ENCODE peak calls at places on chromosomes 6 and 20, in six cellular contexts. U is fibroblast of lung; E is effector memory CD4-positive, alpha-beta T cell; D is heart right ventricle; B is aorta; M is neuronal stem cell. I is an unnamed sample.

GRCh38 chr6:10237284-10238043 is 177.4 kb downstream of the TFAP2A start:
- DNase-seq in U (no peak), E (no peak), B (no peak), D (no peak), M (no peak), I (no peak)

GRCh38 chr20:61896058-61896961 is 169.4 kb downstream of the TAF4 start:
- DNase-seq in D (no peak), U (peak), B (no peak), E (no peak), M (peak), I (peak)

GRCh38 chr6:47309326-47310130 is at the start of gene TNFRSF21:
- DNase-seq in D (peak), E (peak), B (peak), U (peak), M (peak), I (peak)

GRCh38 chr6:42200035-42200434 is 5.3 kb upstream of the GUCA1B start:
- DNase-seq in E (no peak), D (no peak), B (no peak), U (peak), M (no peak), I (no peak)

GRCh38 chr20:41645372-41645771 is 27.2 kb upstream of the CHD6 start:
- DNase-seq in U (no peak), E (no peak), B (no peak), D (no peak), M (no peak), I (no peak)

GRCh38 chr20:47066484-47067270 is 172.0 kb downstream of the EYA2 start:
- DNase-seq in U (peak), B (no peak), E (no peak), M (no peak), D (no peak), I (peak)

GRCh38 chr6:83096791-83097190 is 29.3 kb downstream of the DOP1A start:
- DNase-seq in E (no peak), U (no peak), B (no peak), M (no peak), D (no peak), I (no peak)

GRCh38 chr6:15153191-15153590 is 92.7 kb upstream of the JARID2 start:
- DNase-seq in M (no peak), E (no peak), U (no peak), B (no peak), D (no peak), I (no peak)

GRCh38 chr20:32333181-32333987 is 24.7 kb upstream of the ASXL1 start:
- DNase-seq in D (no peak), U (no peak), M (no peak), E (no peak), B (no peak), I (no peak)

GRCh38 chr6:136607204-136607931 is 57.1 kb upstream of the MAP7 start:
- DNase-seq in M (no peak), E (no peak), U (peak), D (no peak), B (no peak), I (no peak)

GRCh38 chr20:44170796-44171410 is 16.1 kb downstream of the JPH2 start:
- DNase-seq in E (no peak), M (no peak), B (no peak), U (no peak), D (no peak), I (peak)

GRCh38 chr6:41055149-41055548 is 2.1 kb downstream of the APOBEC2 start:
- DNase-seq in D (peak), B (no peak), M (no peak), E (no peak), U (no peak), I (peak)

GRCh38 chr6:105363100-105363754 is 39.7 kb downstream of the PREP start:
- DNase-seq in B (no peak), U (peak), D (no peak), M (no peak), E (no peak), I (peak)

GRCh38 chr6:34423254-34423653 is 2.6 kb downstream of the RPS10 start:
- DNase-seq in E (no peak), U (peak), B (no peak), D (no peak), M (no peak), I (no peak)

GRCh38 chr6:31287621-31288020 is 15.7 kb upstream of the HLA-C start:
- DNase-seq in M (no peak), U (no peak), D (no peak), E (no peak), B (no peak), I (no peak)

GRCh38 chr20:4997207-4997606 is 4.1 kb downstream of the SLC23A2 start:
- DNase-seq in M (no peak), E (no peak), D (no peak), B (no peak), U (no peak), I (no peak)

GRCh38 chr6:8481727-8482126 is 46.4 kb upstream of the SLC35B3 start:
- DNase-seq in E (no peak), M (peak), B (no peak), D (no peak), U (peak), I (no peak)

GRCh38 chr20:13922241-13922640 is 68.2 kb downstream of the SEL1L2 start:
- DNase-seq in D (no peak), B (no peak), U (no peak), M (no peak), E (no peak), I (no peak)

DNA sequence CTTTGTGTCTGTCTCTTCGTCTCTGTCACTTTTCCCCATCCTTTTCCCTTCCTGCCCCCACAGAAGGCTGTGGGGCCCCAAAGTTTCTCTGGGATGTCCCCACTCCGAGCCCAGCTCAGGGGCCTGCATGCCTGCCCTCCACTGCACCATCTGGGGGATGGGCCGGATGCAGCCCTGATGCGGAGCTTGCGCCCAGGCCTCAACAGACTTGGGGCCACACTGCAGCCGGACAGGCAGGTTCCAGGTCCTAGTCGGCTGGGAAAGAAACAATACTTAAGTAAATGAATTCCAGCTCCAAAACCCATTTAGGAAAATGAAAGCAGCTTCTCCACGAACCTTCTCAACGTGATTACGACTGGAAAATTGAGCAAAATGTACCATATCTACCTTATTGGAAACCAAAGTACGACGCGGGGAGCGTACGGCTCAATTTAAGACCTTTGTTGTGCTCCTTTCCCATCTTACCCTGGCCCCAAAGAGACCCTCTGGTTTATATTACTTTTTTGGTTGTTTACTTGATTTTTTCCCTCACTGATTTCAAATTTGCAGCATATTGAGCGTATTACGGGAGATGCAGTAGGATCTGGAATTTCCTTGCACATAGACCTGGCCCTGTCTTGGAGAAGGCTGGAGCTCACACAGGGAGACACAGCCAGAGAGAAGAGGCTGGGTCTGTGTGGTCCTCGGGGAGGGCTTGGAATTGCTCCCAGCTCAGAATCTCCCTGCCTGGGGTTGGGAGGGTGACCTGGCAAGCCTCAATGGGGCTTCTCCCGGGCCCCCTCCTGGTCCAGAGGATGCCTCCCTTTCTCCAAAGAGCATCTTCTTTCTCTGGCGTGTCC is 8.0 kb downstream of the FOXC1 start:
- DNase-seq in E (no peak), M (no peak), D (no peak), B (no peak), U (no peak), I (no peak)
- H3K4me3 ChIP-seq in E (no peak), M (no peak), D (no peak), B (peak), U (no peak), I (no peak)

DNA sequence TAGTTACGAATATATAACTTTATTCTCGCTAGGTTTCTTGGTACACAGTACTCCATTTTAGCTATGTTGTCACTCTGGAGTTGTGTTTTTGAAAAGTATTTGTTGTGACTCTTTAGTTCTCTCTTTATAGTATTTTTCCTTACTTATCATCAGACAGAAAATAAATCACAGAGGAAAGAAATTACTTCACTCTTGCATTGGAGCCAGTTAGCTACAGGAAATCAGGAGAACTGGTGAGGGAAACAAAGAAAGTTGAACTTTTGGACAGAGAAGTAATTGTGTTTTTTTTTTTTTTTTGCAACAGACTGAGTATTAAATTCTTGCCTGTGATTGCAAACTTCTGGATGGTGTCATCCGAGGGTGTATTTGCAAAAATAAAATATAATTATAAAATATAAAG is 34.0 kb downstream of the DSE start:
- DNase-seq in E (no peak), D (no peak), M (no peak), U (peak), B (no peak), I (no peak)
- H3K27ac ChIP-seq in E (no peak), D (no peak), M (no peak), U (peak), B (no peak), I (peak)

GRCh38 chr20:38731738-38732113 is 7.4 kb downstream of the SLC32A1 start:
- DNase-seq in M (no peak), D (no peak), E (no peak), U (no peak), B (no peak), I (no peak)
- H3K4me3 ChIP-seq in M (no peak), D (peak), E (no peak), U (no peak), B (no peak), I (no peak)

GRCh38 chr6:32972353-32973143 is 4.2 kb downstream of the BRD2 start:
- DNase-seq in U (no peak), B (peak), D (no peak), M (no peak), E (peak), I (no peak)
- H3K27ac ChIP-seq in U (peak), B (peak), D (peak), M (peak), E (peak), I (peak)